ENCODE peak calls at places on chromosome 9, in seven cellular contexts. J, G, K, X, I, O and V are unnamed samples.

GRCh38 chr9:114174557-114174875 is 19.2 kb downstream of the COL27A1 start:
- DNase-seq in K (no peak), J (no peak), O (no peak), I (no peak), X (no peak), G (no peak), V (no peak)

GRCh38 chr9:89421595-89421994 is 76.3 kb downstream of the SEMA4D start:
- DNase-seq in I (no peak), G (no peak), O (no peak), J (no peak), K (peak), X (no peak), V (peak)

GRCh38 chr9:89917861-89918260 is 313.0 kb downstream of the GADD45G start:
- DNase-seq in J (no peak), I (no peak), X (no peak), G (no peak), K (no peak), O (no peak), V (no peak)

GRCh38 chr9:107131108-107131799 is 151.8 kb upstream of the RAD23B start:
- DNase-seq in I (no peak), X (no peak), O (no peak), J (no peak), G (no peak), K (no peak), V (no peak)

GRCh38 chr9:1337169-1337568 is 287.0 kb downstream of the DMRT2 start:
- DNase-seq in X (no peak), J (no peak), I (no peak), K (no peak), G (no peak), O (no peak), V (no peak)

GRCh38 chr9:100534401-100534800 is 43.5 kb upstream of the CAVIN4 start:
- DNase-seq in X (no peak), I (no peak), K (no peak), J (no peak), G (no peak), O (no peak), V (no peak)

GRCh38 chr9:90300901-90301688 is 341.5 kb downstream of the DIRAS2 start:
- DNase-seq in K (peak), I (no peak), O (no peak), G (no peak), X (peak), J (peak), V (no peak)

GRCh38 chr9:137982132-137982666 is 104.6 kb downstream of the CACNA1B start:
- DNase-seq in J (no peak), O (no peak), G (no peak), K (no peak), X (no peak), I (no peak), V (no peak)

GRCh38 chr9:113521693-113522260 is 58.2 kb downstream of the RGS3 start:
- DNase-seq in I (no peak), J (no peak), G (no peak), K (no peak), X (no peak), O (no peak), V (no peak)

GRCh38 chr9:16637938-16638337 is 232.5 kb downstream of the BNC2 start:
- DNase-seq in K (peak), X (no peak), J (no peak), O (no peak), I (no peak), G (no peak), V (no peak)

GRCh38 chr9:107285292-107285691 is 2.2 kb downstream of the RAD23B start:
- DNase-seq in X (no peak), G (no peak), J (no peak), K (no peak), I (no peak), O (no peak), V (no peak)

GRCh38 chr9:121331992-121332685 is 37.9 kb downstream of the STOM start:
- DNase-seq in X (no peak), O (peak), J (peak), G (no peak), K (no peak), I (no peak), V (no peak)

GRCh38 chr9:2180704-2181103 is 165.6 kb downstream of the SMARCA2 start:
- DNase-seq in I (no peak), J (no peak), X (no peak), K (peak), O (peak), G (no peak), V (no peak)

GRCh38 chr9:14383296-14383695 is 69.4 kb upstream of the NFIB start:
- DNase-seq in J (no peak), K (peak), G (no peak), I (peak), X (no peak), O (no peak), V (no peak)

GRCh38 chr9:24436761-24437160 is 108.9 kb downstream of the IZUMO3 start:
- DNase-seq in G (no peak), K (peak), I (no peak), J (no peak), X (no peak), O (peak), V (no peak)

GRCh38 chr9:34079181-34079580 is 30.5 kb upstream of the UBAP2 start:
- DNase-seq in O (no peak), I (no peak), K (peak), J (peak), X (no peak), G (no peak), V (no peak)

DNA sequence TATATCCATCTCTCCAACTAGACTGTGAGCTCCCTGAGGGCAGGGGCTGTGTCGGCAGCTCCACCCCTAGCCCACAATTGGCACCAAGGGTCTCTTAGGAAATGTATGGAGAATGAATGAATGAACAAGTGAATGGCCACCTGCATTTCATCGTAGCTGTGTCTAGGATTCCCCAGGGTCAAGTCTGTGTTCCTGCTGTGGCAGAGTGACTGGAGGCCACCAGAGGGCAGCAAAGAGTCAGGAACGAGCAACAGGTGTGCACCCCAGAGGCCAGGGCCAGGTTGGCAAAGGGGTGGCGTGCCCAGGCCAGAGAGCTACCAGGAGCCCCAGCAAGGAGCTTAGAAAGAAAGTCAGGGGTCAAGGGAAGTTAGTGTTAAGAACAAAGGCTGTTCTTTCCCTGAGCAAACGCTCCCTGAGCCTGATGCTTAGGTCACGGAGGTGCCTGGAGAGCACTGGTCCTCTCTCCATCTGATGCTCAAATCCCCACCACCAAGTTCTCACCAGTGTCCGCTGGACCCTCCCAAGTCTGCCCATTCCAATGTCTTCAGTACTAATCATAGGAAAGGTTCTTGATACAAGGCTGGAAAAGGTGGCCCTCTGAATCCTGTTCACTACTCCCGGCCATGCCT is 160.7 kb downstream of the PAX5 start:
- DNase-seq in I (peak), O (peak), K (peak), G (peak), J (peak), X (peak), V (peak)
- TF ChIP-seq CTCF in I (peak), O (peak), K (peak), G (peak), J (peak), X (peak), V (peak)

GRCh38 chr9:125258832-125259534 is 2.6 kb upstream of the GAPVD1 start:
- DNase-seq in J (no peak), X (no peak), I (no peak), K (no peak), G (no peak), O (no peak), V (no peak)

GRCh38 chr9:125254231-125254630 is 7.4 kb upstream of the GAPVD1 start:
- DNase-seq in O (no peak), I (no peak), G (no peak), X (no peak), K (no peak), J (no peak), V (no peak)

GRCh38 chr9:125260564-125260963 is 1.1 kb upstream of the GAPVD1 start:
- DNase-seq in G (no peak), I (no peak), J (peak), K (no peak), O (no peak), X (no peak), V (no peak)

GRCh38 chr9:125258160-125258559 is 3.5 kb upstream of the GAPVD1 start:
- DNase-seq in O (no peak), G (no peak), X (no peak), I (no peak), K (no peak), J (no peak), V (no peak)

DNA sequence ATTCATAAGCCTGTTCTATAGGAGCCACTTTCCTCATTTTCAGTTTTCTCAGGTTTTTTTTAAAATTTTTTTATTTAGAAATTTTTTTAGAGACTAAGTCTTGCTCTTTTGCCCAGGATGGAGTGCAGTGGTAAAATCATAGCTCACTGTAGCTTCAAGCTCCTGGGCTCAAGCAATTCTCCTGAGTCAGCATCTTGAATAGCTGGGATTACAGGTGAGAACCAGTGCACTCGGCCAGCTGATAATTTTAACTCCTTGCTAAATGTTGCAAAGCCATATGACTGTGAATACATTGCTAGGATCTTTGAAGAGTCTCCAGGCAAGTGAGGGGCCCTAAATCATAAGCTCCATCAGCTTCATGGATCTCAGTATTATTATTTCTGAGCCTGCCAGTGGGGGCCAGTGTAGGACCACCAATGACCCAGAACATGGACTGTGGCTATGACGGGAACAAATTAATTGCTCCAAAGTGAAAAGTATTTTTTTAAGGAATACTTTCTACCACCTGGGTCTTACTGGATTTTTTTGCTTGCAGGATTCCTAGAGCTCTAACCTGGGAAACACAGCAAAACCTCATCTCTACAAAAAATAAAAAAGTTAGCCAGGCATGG is 5.7 kb upstream of the GAPVD1 start:
- DNase-seq in O (peak), G (no peak), K (no peak), X (no peak), J (no peak), I (no peak), V (peak)
- TF ChIP-seq CTCF in O (peak), G (peak), K (peak), X (peak), J (peak), I (peak), V (no peak)

GRCh38 chr9:6910032-6910431 is 152.3 kb downstream of the KDM4C start:
- DNase-seq in O (peak), J (peak), I (no peak), K (no peak), G (no peak), X (no peak), V (no peak)
- TF ChIP-seq CTCF in O (peak), J (peak), I (peak), K (peak), G (peak), X (peak), V (peak)

GRCh38 chr9:71249729-71250317 is 128.4 kb upstream of the TRPM3 start:
- DNase-seq in K (peak), O (peak), I (peak), G (no peak), J (peak), X (no peak), V (no peak)
- TF ChIP-seq CTCF in K (peak), O (peak), I (peak), G (peak), J (peak), X (peak), V (peak)

GRCh38 chr9:136429683-136430590 is 9.7 kb downstream of the INPP5E start:
- DNase-seq in O (peak), J (no peak), X (no peak), K (no peak), G (no peak), I (no peak), V (no peak)
- TF ChIP-seq CTCF in O (no peak), J (peak), X (no peak), K (no peak), G (no peak), I (no peak), V (no peak)

DNA sequence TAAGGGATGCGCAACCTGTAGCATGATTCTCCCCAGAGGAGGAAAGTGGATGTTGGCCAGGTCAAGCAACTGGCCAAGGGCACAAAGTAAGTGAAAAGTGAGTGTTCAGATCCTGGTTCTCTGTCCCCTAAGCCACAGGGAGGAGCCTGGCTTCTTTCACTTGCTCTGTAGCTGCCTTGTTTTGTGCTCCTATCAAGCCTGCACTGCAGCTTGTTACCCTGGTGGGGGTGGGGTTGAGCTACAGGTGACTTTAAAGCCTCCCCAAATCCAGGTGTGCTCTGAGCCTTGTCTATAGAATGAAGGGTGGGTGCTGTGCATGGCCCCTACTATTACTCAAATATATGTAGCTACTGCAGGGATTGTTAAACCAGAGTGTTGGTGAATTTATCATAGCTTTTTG is 32.9 kb downstream of the RALGPS1 start:
- DNase-seq in K (no peak), X (no peak), I (no peak), J (no peak), O (peak), G (no peak), V (peak)
- TF ChIP-seq CTCF in K (no peak), X (peak), I (peak), J (no peak), O (peak), G (no peak), V (no peak)

DNA sequence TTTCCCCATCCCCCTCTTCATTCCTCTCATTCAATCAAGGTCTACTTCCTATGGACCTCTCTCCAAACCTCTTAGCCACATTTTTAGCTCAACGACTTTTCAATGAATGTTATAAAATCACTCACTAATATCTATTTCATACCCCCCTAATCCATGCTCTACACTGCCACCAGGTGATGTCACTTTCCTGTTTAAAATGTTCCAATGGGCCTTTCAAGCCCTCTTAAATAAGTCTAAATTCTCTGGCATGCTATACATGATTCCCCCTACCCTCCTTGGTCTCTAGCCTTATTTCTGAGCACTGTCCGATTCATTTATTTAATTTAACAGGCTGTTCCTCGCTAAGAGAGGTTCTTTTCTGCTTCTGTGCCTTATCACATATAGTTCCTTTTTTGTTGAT is 9.3 kb downstream of the ABHD17B start:
- DNase-seq in O (peak), K (no peak), G (no peak), X (no peak), J (no peak), I (no peak), V (no peak)
- TF ChIP-seq CTCF in O (no peak), K (no peak), G (no peak), X (no peak), J (no peak), I (peak), V (peak)

DNA sequence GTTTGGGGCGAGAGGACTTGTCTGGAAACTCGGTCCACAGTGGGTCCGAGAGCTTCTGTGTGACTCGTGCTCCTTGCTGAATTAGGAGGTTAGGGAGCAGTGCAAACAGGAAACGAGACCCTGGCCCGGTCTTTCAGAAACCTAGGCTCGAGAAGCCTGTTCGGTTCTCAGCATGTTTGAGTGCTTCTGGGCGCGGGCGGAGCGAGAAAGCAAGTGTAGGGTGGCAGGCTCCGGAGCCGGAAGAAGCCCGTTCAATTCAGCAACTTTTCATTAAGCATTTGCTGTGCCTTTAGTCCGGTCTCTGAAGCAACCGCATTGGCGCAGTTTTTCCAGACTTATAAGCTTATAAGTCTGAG is 547 bp downstream of the CLTA start:
- DNase-seq in O (peak), I (peak), G (peak), X (no peak), K (no peak), J (no peak), V (peak)
- TF ChIP-seq CTCF in O (no peak), I (no peak), G (no peak), X (no peak), K (no peak), J (no peak), V (no peak)

DNA sequence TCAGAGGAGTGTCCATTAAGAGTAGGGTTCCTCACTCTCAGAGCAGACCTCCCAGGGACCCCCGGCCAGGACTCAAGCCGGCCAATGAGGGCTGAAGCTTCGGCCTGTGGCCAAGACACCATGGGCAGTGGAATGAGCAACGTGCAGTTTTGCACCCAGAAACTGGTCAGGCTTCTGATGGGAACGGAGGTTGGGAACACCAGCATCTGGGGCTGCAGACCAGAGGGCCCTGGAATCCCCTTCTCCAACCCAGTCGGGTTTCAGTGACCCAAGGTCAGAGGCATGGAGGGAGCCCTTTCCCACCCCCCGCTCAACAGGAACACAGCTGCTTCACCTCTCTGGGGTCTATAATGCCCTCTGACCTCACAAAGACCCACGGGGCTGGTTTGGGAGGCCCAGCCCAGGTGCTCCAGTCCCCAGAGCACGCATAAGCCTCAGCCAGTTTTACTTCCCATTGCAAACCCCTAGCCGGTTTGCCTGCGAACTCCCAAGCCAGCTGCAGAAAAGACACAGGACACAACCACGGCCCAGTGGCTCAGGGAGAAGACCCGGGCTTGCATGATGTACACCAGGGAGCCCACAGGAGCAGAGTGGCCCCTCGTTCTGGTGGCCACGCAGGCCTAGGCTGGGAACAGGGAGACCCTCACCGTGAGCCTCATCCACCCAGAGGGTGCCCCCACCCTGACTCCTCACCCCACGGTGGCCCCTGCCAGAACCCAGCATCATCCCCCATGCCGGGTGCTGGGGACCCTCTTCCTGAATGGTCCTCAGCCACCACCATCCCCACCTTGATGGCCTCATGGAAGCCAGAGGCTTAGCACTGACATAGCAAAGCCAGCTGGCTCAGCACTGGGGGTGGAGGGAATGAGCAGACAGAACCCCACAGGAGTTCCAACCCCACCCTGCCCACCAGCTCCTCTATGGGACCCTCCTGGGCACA is 30.6 kb downstream of the VAV2 start:
- DNase-seq in K (no peak), X (peak), G (peak), I (no peak), J (no peak), O (no peak), V (no peak)
- TF ChIP-seq CTCF in K (no peak), X (no peak), G (no peak), I (no peak), J (no peak), O (no peak), V (no peak)